ENCODE peak calls at places on chromosome 11, in seven cellular contexts. U, S, W, A, J, I and T are unnamed samples.

GRCh38 chr11:73965076-73965763 is 14.4 kb downstream of the DNAJB13 start:
- DNase-seq in U (no peak), S (no peak), W (no peak), A (no peak), J (no peak), I (no peak), T (no peak)

GRCh38 chr11:31936309-31936708 is 125.2 kb upstream of the PAX6 start:
- DNase-seq in U (no peak), S (no peak), W (no peak), A (no peak), J (no peak), I (no peak), T (no peak)

GRCh38 chr11:4664183-4664582 is 20.4 kb downstream of the OR51E1 start:
- DNase-seq in U (no peak), S (no peak), W (no peak), A (no peak), J (no peak), I (no peak), T (no peak)

GRCh38 chr11:13333456-13333957 is 55.9 kb downstream of the BMAL1 start:
- DNase-seq in U (no peak), S (no peak), W (peak; percentile 58), A (no peak), J (no peak), I (no peak), T (no peak)

GRCh38 chr11:61061081-61061826 is 41.0 kb upstream of the CD5 start:
- DNase-seq in U (no peak), S (no peak), W (no peak), A (no peak), J (no peak), I (peak; percentile 59), T (no peak)

GRCh38 chr11:27705873-27706820 is 5.9 kb upstream of the BDNF start:
- DNase-seq in U (no peak), S (peak; percentile 64), W (no peak), A (peak; percentile 6), J (no peak), I (no peak), T (no peak)

GRCh38 chr11:113262594-113262993 is 51.8 kb upstream of the TTC12 start:
- DNase-seq in U (no peak), S (no peak), W (no peak), A (no peak), J (no peak), I (no peak), T (no peak)

GRCh38 chr11:15291885-15292284 is 177.2 kb downstream of the INSC start:
- DNase-seq in U (no peak), S (no peak), W (no peak), A (no peak), J (no peak), I (no peak), T (no peak)

GRCh38 chr11:117396970-117397369 is 69.3 kb downstream of the CEP164 start:
- DNase-seq in U (no peak), S (no peak), W (no peak), A (no peak), J (no peak), I (no peak), T (no peak)
- H3K36me3 ChIP-seq in U (no peaks in the 10 kb centered on the region), S (peaks cover 54% of the 10 kb centered on the region), W (peaks cover 42% of the 10 kb centered on the region), A (peaks cover 45% of the 10 kb centered on the region), J (peaks cover 68% of the 10 kb centered on the region), I (peaks cover 64% of the 10 kb centered on the region), T (peaks cover 59% of the 10 kb centered on the region)

DNA sequence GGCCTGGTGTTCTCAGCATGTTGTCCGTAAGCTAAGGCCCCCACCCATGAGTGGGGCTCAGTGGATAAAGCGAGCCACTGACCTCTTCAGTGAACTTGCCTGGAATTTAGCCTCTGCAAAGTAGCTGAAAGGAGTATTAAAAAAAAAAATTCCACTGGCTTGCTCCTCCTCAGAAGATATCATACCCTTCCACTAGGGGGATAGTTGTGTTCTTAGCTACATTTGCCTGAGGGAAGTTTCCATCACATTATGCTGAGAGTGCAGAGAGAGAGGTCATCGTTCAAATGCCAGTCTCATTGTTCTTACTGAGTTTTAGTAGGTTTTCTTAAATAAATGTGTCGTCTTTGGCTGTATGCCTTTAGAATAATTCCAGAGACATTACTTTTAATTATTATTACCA is 879.7 kb downstream of the JRKL start:
- DNase-seq in U (no peak), S (no peak), W (no peak), A (no peak), J (no peak), I (no peak), T (no peak)
- TF ChIP-seq CTCF in U (no peak), S (no peak), W (no peak), A (no peak), J (peak; percentile 8), I (no peak), T (no peak)

DNA sequence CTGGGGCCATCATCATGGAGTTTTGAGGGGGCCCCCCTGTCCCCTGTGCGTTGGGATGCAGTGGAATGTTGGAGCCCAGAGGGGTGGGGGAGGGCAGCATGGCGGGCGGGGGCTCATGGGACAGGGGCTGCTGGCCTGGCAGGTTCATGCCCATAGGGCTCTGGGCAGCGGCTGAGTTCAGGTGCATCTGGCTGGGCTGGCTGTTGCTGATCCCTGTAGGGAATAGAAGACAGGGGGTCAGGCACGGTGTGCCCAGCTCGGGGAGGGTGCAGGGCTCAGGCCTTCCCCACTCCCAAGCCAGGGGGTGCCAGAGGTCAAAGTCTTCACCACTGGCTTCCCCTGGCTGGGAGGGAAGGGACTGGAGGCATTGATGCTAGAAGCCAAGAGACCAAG is 15.6 kb downstream of the CXCR5 start:
- DNase-seq in U (no peak), S (no peak), W (no peak), A (no peak), J (no peak), I (no peak), T (no peak)
- H3K27me3 ChIP-seq in U (no peaks in the 10 kb centered on the region), S (no peaks in the 10 kb centered on the region), W (no peaks in the 10 kb centered on the region), A (no peaks in the 10 kb centered on the region), J (no peaks in the 10 kb centered on the region), I (no peaks in the 10 kb centered on the region), T (no peaks in the 10 kb centered on the region)

DNA sequence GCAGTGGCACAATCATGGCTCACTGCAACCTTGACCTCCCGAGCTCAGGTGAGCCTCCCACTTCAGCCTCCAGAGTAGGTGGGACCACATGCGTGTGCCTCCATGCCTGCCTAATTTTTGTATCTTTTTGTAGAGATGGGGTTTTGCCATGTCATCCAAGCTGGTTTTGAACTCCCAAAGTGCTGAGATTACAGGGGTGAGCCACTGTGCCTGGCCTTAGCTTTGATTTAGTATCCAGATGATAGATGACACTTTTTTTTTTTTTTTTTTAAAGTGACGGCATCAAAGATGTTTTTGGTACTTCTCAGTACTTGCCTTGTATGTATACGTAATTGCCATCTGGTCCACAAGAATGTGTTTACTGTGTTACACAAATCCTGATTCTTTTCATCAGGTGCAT is 23.4 kb downstream of the LDHAL6A start:
- DNase-seq in U (no peak), S (no peak), W (no peak), A (no peak), J (no peak), I (no peak), T (no peak)
- H3K36me3 ChIP-seq in U (peaks cover 8% of the 10 kb centered on the region), S (peaks cover 36% of the 10 kb centered on the region), W (peaks cover 66% of the 10 kb centered on the region), A (peaks cover 16% of the 10 kb centered on the region), J (peaks cover 93% of the 10 kb centered on the region), I (peaks cover 95% of the 10 kb centered on the region), T (peaks cover 87% of the 10 kb centered on the region)